ENCODE peak calls at places on chromosomes 4 and X, in six cellular contexts. L is mucosa of descending colon, P is AG09319, B is Calu3, Y is BJ, F is OCI-LY7. C is an unnamed sample.

GRCh38 chr4:77453911-77454310 is 151.7 kb upstream of the CXCL13 start:
- DNase-seq in P (no peak), L (no peak), F (no peak), B (no peak), Y (no peak), C (no peak)

GRCh38 chr4:182745268-182745667 is 171.9 kb downstream of the DCTD start:
- DNase-seq in L (peak), B (peak), Y (no peak), P (no peak), F (no peak), C (no peak)

GRCh38 chr4:10063544-10064300 is 42.4 kb upstream of the SLC2A9 start:
- DNase-seq in F (no peak), P (peak), L (no peak), Y (peak), B (peak), C (peak)

GRCh38 chr4:184953421-184953820 is 64.9 kb upstream of the HELT start:
- DNase-seq in L (no peak), P (no peak), Y (no peak), F (no peak), B (no peak), C (no peak)

GRCh38 chrX:11412715-11413623 is 119.8 kb downstream of the AMELX start:
- DNase-seq in B (no peak), P (no peak), L (no peak), Y (no peak), F (no peak), C (peak)

GRCh38 chrX:57227691-57228090 is 58.8 kb upstream of the FAAH2 start:
- DNase-seq in Y (no peak), F (no peak), L (no peak), B (peak), P (no peak), C (no peak)

GRCh38 chrX:130246084-130246483 is 22.6 kb downstream of the ZNF280C start:
- DNase-seq in Y (no peak), B (no peak), F (no peak), P (no peak), L (no peak), C (no peak)

GRCh38 chrX:109732319-109732779 is 708 bp downstream of the ACSL4 start:
- DNase-seq in L (peak), B (no peak), P (no peak), Y (no peak), F (peak), C (peak)

GRCh38 chr4:47669946-47670345 is 167.9 kb downstream of the CORIN start:
- DNase-seq in L (no peak), F (no peak), P (no peak), B (no peak), Y (no peak), C (peak)

GRCh38 chrX:129629837-129630236 is 24.9 kb downstream of the APLN start:
- DNase-seq in B (no peak), L (no peak), F (no peak), P (no peak), Y (no peak), C (no peak)

GRCh38 chrX:119155416-119156035 is 27.9 kb upstream of the KIAA1210 start:
- DNase-seq in Y (no peak), P (no peak), B (no peak), F (no peak), L (peak), C (peak)

GRCh38 chrX:154019633-154020499 is at the start of gene IRAK1:
- DNase-seq in Y (no peak), P (no peak), L (peak), F (peak), B (peak), C (no peak)

GRCh38 chr4:99149620-99150019 is 5.5 kb upstream of the ADH4 start:
- DNase-seq in F (no peak), B (no peak), P (no peak), L (peak), Y (no peak), C (no peak)

GRCh38 chrX:34382416-34382815 is 250.3 kb upstream of the FAM47A start:
- DNase-seq in F (no peak), B (peak), P (no peak), L (peak), Y (no peak), C (peak)

GRCh38 chr4:72558655-72559054 is 10.4 kb downstream of the ADAMTS3 start:
- DNase-seq in L (no peak), P (no peak), F (no peak), B (no peak), Y (no peak), C (no peak)

GRCh38 chrX:130094712-130095111 is 15.6 kb downstream of the ELF4 start:
- DNase-seq in P (no peak), B (no peak), F (no peak), Y (no peak), L (no peak), C (no peak)

GRCh38 chr4:19309365-19309764 is 942.3 kb upstream of the SLIT2 start:
- DNase-seq in L (no peak), F (no peak), B (no peak), P (peak), Y (no peak), C (peak)

GRCh38 chr4:168831585-168831918 is 178.5 kb downstream of the CBR4 start:
- DNase-seq in L (no peak), Y (no peak), F (no peak), B (no peak), P (no peak), C (no peak)

GRCh38 chrX:116872931-116873330 is 410.2 kb upstream of the CT83 start:
- DNase-seq in P (no peak), Y (no peak), L (no peak), F (no peak), B (no peak), C (no peak)

GRCh38 chrX:115490814-115491213 is 70.2 kb upstream of the PLS3 start:
- DNase-seq in B (no peak), Y (no peak), P (no peak), F (no peak), L (no peak), C (no peak)

GRCh38 chr4:105350859-105351494 is 122.9 kb downstream of the PPA2 start:
- DNase-seq in B (no peak), F (no peak), P (peak), Y (no peak), L (no peak), C (peak)

GRCh38 chr4:52076731-52077130 is 25.6 kb downstream of the SPATA18 start:
- DNase-seq in L (no peak), P (no peak), B (no peak), Y (no peak), F (no peak), C (no peak)

GRCh38 chr4:65845169-65845568 is 174.9 kb upstream of the EPHA5 start:
- DNase-seq in P (no peak), Y (no peak), F (no peak), B (no peak), L (no peak), C (no peak)

GRCh38 chr4:99518883-99519282 is 8.1 kb downstream of the C4orf17 start:
- DNase-seq in P (no peak), L (no peak), Y (no peak), B (no peak), F (no peak), C (no peak)

GRCh38 chrX:79259073-79259689 is 108.0 kb downstream of the ITM2A start:
- DNase-seq in L (peak), Y (no peak), P (no peak), B (no peak), F (peak), C (no peak)

GRCh38 chrX:119654112-119654531 is 38.8 kb downstream of the SEPTIN6 start:
- DNase-seq in Y (no peak), L (no peak), P (no peak), B (no peak), F (no peak), C (peak)

GRCh38 chrX:23557070-23557469 is 110.2 kb upstream of the PRDX4 start:
- DNase-seq in B (no peak), P (no peak), Y (no peak), F (peak), L (no peak), C (peak)

GRCh38 chrX:1582686-1583437 is 8.5 kb upstream of the AKAP17A start:
- DNase-seq in B (peak), F (peak), Y (no peak), L (no peak), P (no peak), C (peak)

GRCh38 chr4:128338634-128339355 is 51.2 kb upstream of the PGRMC2 start:
- DNase-seq in L (no peak), Y (peak), F (no peak), P (peak), B (peak), C (peak)

GRCh38 chr4:26141916-26142638 is 178.7 kb upstream of the RBPJ start:
- DNase-seq in F (no peak), P (no peak), Y (no peak), B (no peak), L (peak), C (no peak)

GRCh38 chrX:94576367-94577004 is 902.5 kb downstream of the FAM133A start:
- DNase-seq in P (no peak), Y (no peak), B (no peak), L (no peak), F (no peak), C (no peak)

GRCh38 chrX:22395372-22395771 is 122.7 kb downstream of the CBLL2 start:
- DNase-seq in P (no peak), L (no peak), Y (no peak), B (no peak), F (no peak), C (peak)

GRCh38 chr4:47493238-47494123 is 8.4 kb downstream of the ATP10D start:
- DNase-seq in L (no peak), P (no peak), Y (no peak), F (no peak), B (no peak), C (no peak)

GRCh38 chr4:57044996-57045395 is 65.2 kb downstream of the IGFBP7 start:
- DNase-seq in F (no peak), P (no peak), B (no peak), Y (no peak), L (no peak), C (peak)

GRCh38 chr4:53365121-53365485 is 758 bp downstream of the SCFD2 start:
- DNase-seq in Y (no peak), B (peak), L (peak), P (no peak), F (peak), C (no peak)

GRCh38 chrX:148670277-148670676 is 169.9 kb downstream of the AFF2 start:
- DNase-seq in Y (no peak), L (no peak), F (peak), B (no peak), P (no peak), C (no peak)

GRCh38 chrX:151754641-151755215 is 20.2 kb downstream of the CNGA2 start:
- DNase-seq in P (no peak), B (no peak), L (no peak), Y (no peak), F (no peak), C (peak)

GRCh38 chrX:40109288-40110008 is 11.7 kb upstream of the BCOR start:
- DNase-seq in B (peak), Y (no peak), P (no peak), F (peak), L (peak), C (no peak)

GRCh38 chr4:61588621-61589020 is 388.5 kb downstream of the ADGRL3 start:
- DNase-seq in F (no peak), P (no peak), L (no peak), Y (no peak), B (no peak), C (no peak)

GRCh38 chr4:61590881-61591280 is 390.8 kb downstream of the ADGRL3 start:
- DNase-seq in Y (no peak), L (peak), B (no peak), F (no peak), P (no peak), C (no peak)
- TF ChIP-seq CTCF in Y (no peak), L (no peak), B (no peak), F (peak), P (no peak), C (no peak)

DNA sequence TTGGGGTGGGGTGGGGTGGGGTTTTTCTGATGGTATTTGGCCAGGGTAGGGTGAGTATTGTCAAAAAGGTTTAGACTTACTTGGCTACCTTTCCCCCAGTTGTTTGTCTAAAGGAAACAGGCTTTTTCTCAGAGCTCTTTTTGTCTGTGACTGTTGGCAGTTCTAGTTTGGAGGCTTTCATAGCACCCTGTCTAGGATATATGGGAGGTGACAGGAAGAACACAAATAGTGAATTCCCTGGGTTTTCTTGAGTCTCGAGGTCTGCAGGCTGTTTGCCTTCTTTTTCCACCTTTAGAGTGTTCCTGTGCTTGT is 13.5 kb downstream of the RPS6KA3 start:
- DNase-seq in Y (no peak), L (no peak), P (no peak), F (no peak), B (no peak), C (no peak)
- TF ChIP-seq CTCF in Y (no peak), L (no peak), P (no peak), F (no peak), B (no peak), C (no peak)

DNA sequence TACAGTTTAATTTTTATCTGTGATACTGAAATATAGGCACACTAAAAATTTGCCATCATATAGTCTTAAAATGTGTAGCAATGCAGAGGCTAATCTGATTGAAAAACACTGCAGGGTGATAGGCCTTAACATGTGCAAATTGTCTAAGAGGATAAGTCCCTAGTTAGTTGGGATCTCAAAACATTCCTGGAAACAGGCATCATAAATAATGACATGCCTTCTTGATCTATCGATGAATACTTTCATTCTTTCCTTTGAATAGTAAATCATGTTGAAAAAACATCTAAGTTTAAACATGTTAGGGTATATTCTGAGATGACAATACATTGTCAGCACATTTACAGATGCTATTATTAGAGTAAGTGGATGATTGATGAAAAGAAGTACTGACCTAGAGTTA is 668.3 kb upstream of the ADGRL3 start:
- DNase-seq in Y (no peak), B (no peak), F (no peak), P (no peak), L (no peak), C (no peak)
- TF ChIP-seq CTCF in Y (no peak), B (no peak), F (no peak), P (no peak), L (no peak), C (no peak)

GRCh38 chr4:139704915-139705485 is 39.4 kb downstream of the MGST2 start:
- DNase-seq in Y (no peak), F (peak), P (no peak), B (no peak), L (no peak), C (peak)
- TF ChIP-seq CTCF in Y (peak), F (peak), P (no peak), B (no peak), L (no peak), C (peak)

GRCh38 chr4:153622093-153622492 is 62.0 kb upstream of the TLR2 start:
- DNase-seq in L (no peak), Y (no peak), F (no peak), P (no peak), B (no peak), C (no peak)
- TF ChIP-seq CTCF in L (no peak), Y (no peak), F (no peak), P (no peak), B (no peak), C (no peak)

DNA sequence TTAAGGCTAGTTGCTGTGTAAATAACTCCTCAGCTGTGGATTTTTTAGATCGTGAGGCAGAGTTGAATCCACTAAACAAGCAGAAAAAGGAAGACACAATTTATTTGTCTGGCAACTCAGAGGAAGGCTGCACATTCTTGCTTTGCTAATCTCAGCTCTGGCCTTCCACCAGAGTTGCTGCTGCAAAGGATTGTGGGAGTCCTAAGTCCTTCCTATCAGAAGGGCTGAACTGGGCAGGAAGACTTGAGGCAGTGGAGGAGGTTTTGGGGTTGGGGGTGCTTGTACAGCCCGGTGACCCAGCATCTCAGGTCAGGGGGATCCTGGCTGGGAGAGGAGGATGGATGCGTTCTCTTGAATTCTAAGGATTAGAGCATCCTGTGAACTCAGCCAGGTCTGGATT is 11.0 kb upstream of the VSIG1 start:
- DNase-seq in F (no peak), P (no peak), L (no peak), B (no peak), Y (no peak), C (no peak)
- TF ChIP-seq CTCF in F (no peak), P (no peak), L (no peak), B (no peak), Y (no peak), C (no peak)

GRCh38 chr4:107452717-107453116 is 267.3 kb downstream of the PAPSS1 start:
- DNase-seq in P (no peak), Y (no peak), L (no peak), F (no peak), B (no peak), C (no peak)
- TF ChIP-seq CTCF in P (no peak), Y (no peak), L (no peak), F (no peak), B (no peak), C (no peak)

DNA sequence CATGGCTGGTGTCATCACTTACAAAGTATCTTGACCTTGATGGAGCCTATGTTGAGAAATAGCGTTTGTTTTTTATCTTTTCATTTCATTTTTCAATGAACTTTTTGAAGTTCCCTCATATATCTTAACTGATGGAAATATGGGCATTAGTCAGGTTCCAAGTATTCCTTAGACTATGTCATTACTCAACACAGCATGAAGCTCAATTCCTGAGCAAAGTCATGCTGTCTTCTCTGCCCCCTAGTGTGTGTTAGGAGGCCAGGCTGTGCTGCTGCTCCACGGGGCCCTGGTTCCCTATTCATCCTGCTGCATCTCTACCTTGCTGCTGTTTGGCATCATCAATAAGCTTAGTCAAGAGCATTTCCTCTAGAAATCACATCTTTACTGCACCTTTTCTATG is 40.9 kb downstream of the GPR143 start:
- DNase-seq in Y (no peak), P (no peak), L (no peak), B (no peak), F (no peak), C (peak)
- TF ChIP-seq CTCF in Y (peak), P (no peak), L (no peak), B (no peak), F (no peak), C (no peak)

GRCh38 chrX:51860679-51861078 is 32.7 kb upstream of the MAGED1 start:
- DNase-seq in P (peak), B (peak), F (peak), Y (no peak), L (peak), C (peak)
- TF ChIP-seq CTCF in P (peak), B (no peak), F (peak), Y (peak), L (no peak), C (peak)

DNA sequence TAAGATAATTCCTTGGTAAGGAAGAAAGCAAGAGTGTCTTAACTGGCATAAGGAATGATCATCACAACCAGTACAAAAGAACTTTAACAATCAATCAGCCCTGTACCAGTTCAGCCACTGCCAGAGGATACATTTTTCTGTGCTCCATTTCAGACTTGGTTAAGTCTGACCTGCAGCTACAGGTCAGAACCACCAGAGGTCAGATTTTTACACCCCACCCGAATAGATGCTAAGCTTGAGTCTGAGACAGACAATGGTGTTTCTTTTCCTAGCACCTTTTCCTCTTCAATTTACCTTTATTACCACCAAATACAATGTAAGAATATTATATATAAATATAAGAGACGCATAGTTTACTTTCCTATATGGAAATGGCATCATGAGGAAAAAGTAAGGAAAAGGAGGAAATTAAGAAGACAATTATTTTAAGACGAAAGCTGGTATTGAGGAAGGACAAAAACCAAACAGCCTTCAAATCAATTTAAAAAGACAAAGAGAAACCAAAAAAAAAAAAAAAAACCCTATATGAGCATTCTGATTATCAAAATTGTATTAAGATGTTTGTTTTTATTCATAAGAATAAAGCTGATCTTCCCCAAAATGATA is 215.3 kb upstream of the TTC29 start:
- DNase-seq in B (peak), P (peak), F (peak), L (peak), Y (peak), C (peak)
- TF ChIP-seq CTCF in B (peak), P (peak), F (peak), L (peak), Y (peak), C (peak)

C was measured in astrocyte.